ENCODE peak calls at places on chromosomes 13 and 19, in six cellular contexts. B is cardiac fibroblast, V is AG09309, F is gastrocnemius medialis, I is neural progenitor cell, N is breast epithelium. X is an unnamed sample.

GRCh38 chr13:99895428-99895998 is 76.1 kb downstream of the ZIC5 start:
- DNase-seq in B (no peak), V (no peak), F (no peak), I (peak; percentile 29), N (no peak), X (no peak)

GRCh38 chr19:34228347-34228746 is 26.0 kb upstream of the GARRE1 start:
- DNase-seq in B (peak; percentile 45), V (no peak), F (no peak), I (no peak), N (no peak), X (peak; percentile 9)

GRCh38 chr19:34236035-34236793 is 18.1 kb upstream of the GARRE1 start:
- DNase-seq in B (no peak), V (peak; percentile 68), F (no peak), I (no peak), N (no peak), X (peak; percentile 91)

GRCh38 chr13:100124265-100124664 is 35.4 kb downstream of the PCCA start:
- DNase-seq in B (peak; percentile 50), V (no peak), F (no peak), I (no peak), N (no peak), X (peak; percentile 6)

GRCh38 chr19:14048439-14049153 is 13.3 kb downstream of the PALM3 start:
- DNase-seq in B (peak; percentile 46), V (no peak), F (no peak), I (peak; percentile 56), N (no peak), X (no peak)

GRCh38 chr13:58884353-58884752 is 1252.8 kb downstream of the PCDH17 start:
- DNase-seq in B (no peak), V (no peak), F (no peak), I (peak; percentile 25), N (no peak), X (no peak)

GRCh38 chr13:35865341-35866240 is 265.6 kb downstream of the DCLK1 start:
- DNase-seq in B (no peak), V (no peak), F (no peak), I (no peak), N (no peak), X (no peak)

GRCh38 chr13:40580566-40581276 is 85.7 kb downstream of the FOXO1 start:
- DNase-seq in B (no peak), V (no peak), F (no peak), I (no peak), N (no peak), X (no peak)

GRCh38 chr19:45357445-45357783 is 13.0 kb downstream of the ERCC2 start:
- DNase-seq in B (no peak), V (no peak), F (no peak), I (no peak), N (no peak), X (no peak)

GRCh38 chr19:40744554-40745401 is 5.5 kb downstream of the ACTMAP start:
- DNase-seq in B (no peak), V (no peak), F (no peak), I (peak; percentile 34), N (no peak), X (peak; percentile 5)

GRCh38 chr19:30168760-30169159 is 203.4 kb upstream of the ZNF536 start:
- DNase-seq in B (no peak), V (no peak), F (no peak), I (no peak), N (no peak), X (no peak)

GRCh38 chr19:14404322-14404721 is 14.8 kb downstream of the DDX39A start:
- DNase-seq in B (no peak), V (no peak), F (no peak), I (no peak), N (no peak), X (no peak)

GRCh38 chr13:106100261-106100919 is 435.1 kb downstream of the EFNB2 start:
- DNase-seq in B (no peak), V (no peak), F (no peak), I (peak; percentile 92), N (no peak), X (no peak)

GRCh38 chr13:21322988-21323387 is 136.1 kb downstream of the ZDHHC20 start:
- DNase-seq in B (no peak), V (no peak), F (no peak), I (no peak), N (no peak), X (no peak)

GRCh38 chr19:11018743-11019142 is 57.9 kb downstream of the SMARCA4 start:
- DNase-seq in B (no peak), V (no peak), F (no peak), I (no peak), N (no peak), X (no peak)

GRCh38 chr13:35888327-35888940 is 242.7 kb downstream of the DCLK1 start:
- DNase-seq in B (no peak), V (no peak), F (no peak), I (no peak), N (no peak), X (no peak)

GRCh38 chr13:53250272-53250875 is 221.8 kb downstream of the OLFM4 start:
- DNase-seq in B (peak; percentile 84), V (peak; percentile 45), F (no peak), I (peak; percentile 93), N (no peak), X (peak; percentile 75)

GRCh38 chr19:53037101-53038097 is 7.1 kb upstream of the ERVV-2 start:
- DNase-seq in B (peak; percentile 84), V (peak; percentile 7), F (no peak), I (peak; percentile 18), N (no peak), X (peak; percentile 11)

GRCh38 chr19:14347999-14348889 is 33.0 kb upstream of the ADGRE5 start:
- DNase-seq in B (peak; percentile 45), V (no peak), F (peak; percentile 25), I (peak; percentile 79), N (peak; percentile 73), X (peak; percentile 25)

GRCh38 chr19:2902590-2903218 is 2.0 kb downstream of the ZNF57 start:
- DNase-seq in B (no peak), V (no peak), F (no peak), I (no peak), N (no peak), X (no peak)

GRCh38 chr13:39942177-39942900 is 286.9 kb downstream of the COG6 start:
- DNase-seq in B (no peak), V (no peak), F (no peak), I (no peak), N (no peak), X (no peak)

GRCh38 chr13:30307194-30307965 is at the start of gene KATNAL1:
- DNase-seq in B (peak; percentile 71), V (no peak), F (peak; percentile 53), I (peak; percentile 90), N (peak; percentile 65), X (peak; percentile 64)

GRCh38 chr13:29587645-29588044 is 7.8 kb downstream of the SLC7A1 start:
- DNase-seq in B (no peak), V (no peak), F (no peak), I (no peak), N (no peak), X (no peak)

GRCh38 chr13:74575729-74576125 is 441.5 kb upstream of the KLF12 start:
- DNase-seq in B (peak; percentile 50), V (no peak), F (peak; percentile 6), I (peak; percentile 86), N (no peak), X (peak; percentile 46)

GRCh38 chr13:33284016-33284415 is 1.5 kb downstream of the STARD13 start:
- DNase-seq in B (peak; percentile 75), V (no peak), F (no peak), I (no peak), N (no peak), X (peak; percentile 44)

GRCh38 chr13:34897220-34897619 is 44.9 kb upstream of the NBEA start:
- DNase-seq in B (no peak), V (no peak), F (no peak), I (no peak), N (no peak), X (no peak)

GRCh38 chr19:40693896-40694295 is 3.4 kb upstream of the NUMBL start:
- DNase-seq in B (no peak), V (no peak), F (no peak), I (no peak), N (no peak), X (no peak)

GRCh38 chr13:114073881-114074551 is 58.4 kb downstream of the RASA3 start:
- DNase-seq in B (no peak), V (no peak), F (no peak), I (no peak), N (peak; percentile 43), X (no peak)

GRCh38 chr13:97212540-97213146 is 9.5 kb upstream of the MBNL2 start:
- DNase-seq in B (peak; percentile 65), V (no peak), F (no peak), I (no peak), N (no peak), X (peak; percentile 43)

GRCh38 chr19:53055117-53055516 is 10.6 kb downstream of the ERVV-2 start:
- DNase-seq in B (no peak), V (no peak), F (no peak), I (no peak), N (no peak), X (no peak)

GRCh38 chr13:84648069-84648640 is 765.9 kb upstream of the SLITRK1 start:
- DNase-seq in B (peak; percentile 22), V (no peak), F (no peak), I (no peak), N (no peak), X (no peak)

GRCh38 chr13:48320396-48320790 is 16.8 kb downstream of the RB1 start:
- DNase-seq in B (no peak), V (no peak), F (no peak), I (no peak), N (no peak), X (no peak)
- H3K4me3 ChIP-seq in B (no peak overlapping the region), V (no peak overlapping the region), F (no peak overlapping the region), I (no peak overlapping the region), N (no peak overlapping the region), X (peak overlapping the region; percentile 5)

GRCh38 chr19:51931921-51932320 is 4.6 kb downstream of the ZNF613 start:
- DNase-seq in B (no peak), V (no peak), F (no peak), I (no peak), N (no peak), X (no peak)

GRCh38 chr19:51921949-51922348 is 5.3 kb upstream of the ZNF613 start:
- DNase-seq in B (peak; percentile 12), V (no peak), F (no peak), I (no peak), N (no peak), X (no peak)

GRCh38 chr19:51926426-51926783 is 867 bp upstream of the ZNF613 start:
- DNase-seq in B (no peak), V (no peak), F (no peak), I (no peak), N (no peak), X (no peak)

GRCh38 chr19:51927859-51928258 is 587 bp downstream of the ZNF613 start:
- DNase-seq in B (no peak), V (no peak), F (no peak), I (no peak), N (no peak), X (no peak)

GRCh38 chr19:51926784-51927741 is at the start of gene ZNF613:
- DNase-seq in B (peak; percentile 97), V (peak; percentile 70), F (peak; percentile 78), I (peak; percentile 92), N (peak; percentile 76), X (peak; percentile 90)
- TF ChIP-seq CTCF in B (peak; percentile 4), V (peak; percentile 15), F (no peak), I (peak; percentile 47), N (peak; percentile 32), X (peak; percentile 30)

GRCh38 chr13:110054041-110054440 is 252.9 kb downstream of the COL4A1 start:
- DNase-seq in B (no peak), V (no peak), F (no peak), I (no peak), N (no peak), X (no peak)
- H3K4me3 ChIP-seq in B (no peak overlapping the region), V (no peak overlapping the region), F (no peak overlapping the region), I (no peak overlapping the region), N (no peak overlapping the region), X (no peak overlapping the region)

GRCh38 chr19:15812059-15812722 is 3.3 kb downstream of the OR10H1 start:
- DNase-seq in B (no peak), V (no peak), F (no peak), I (no peak), N (no peak), X (peak; percentile 1)
- TF ChIP-seq CTCF in B (no peak), V (peak; percentile 3), F (no peak), I (no peak), N (peak; percentile 60), X (peak; percentile 18)